ENCODE peak calls at places on chromosomes 6 and 20, in six cellular contexts. Y, F, S, I, J and W are unnamed samples.

GRCh38 chr6:42890311-42891198 is 11.1 kb downstream of the RPL7L1 start:
- DNase-seq in Y (peak), I (peak), S (peak), J (peak), F (peak), W (peak)

GRCh38 chr20:35629432-35630145 is 14.0 kb downstream of the SPAG4 start:
- DNase-seq in Y (no peak), S (no peak), I (no peak), F (no peak), J (no peak), W (no peak)

GRCh38 chr6:158020272-158020711 is 38.6 kb downstream of the SYNJ2 start:
- DNase-seq in F (no peak), I (no peak), S (no peak), J (no peak), Y (no peak), W (peak)

GRCh38 chr20:2533118-2533517 is 3.3 kb upstream of the TMC2 start:
- DNase-seq in S (no peak), F (no peak), J (no peak), I (no peak), Y (no peak), W (no peak)

GRCh38 chr6:157235600-157236039 is 87.7 kb downstream of the TMEM242 start:
- DNase-seq in S (peak), Y (peak), F (no peak), J (peak), I (no peak), W (no peak)

GRCh38 chr20:6395695-6396094 is 272.9 kb upstream of the FERMT1 start:
- DNase-seq in S (no peak), Y (no peak), I (no peak), J (no peak), F (no peak), W (peak)

GRCh38 chr20:62044671-62045070 is 21.0 kb downstream of the TAF4 start:
- DNase-seq in I (no peak), F (no peak), J (no peak), Y (no peak), S (no peak), W (no peak)

GRCh38 chr20:41395669-41396664 is 29.3 kb upstream of the EMILIN3 start:
- DNase-seq in S (no peak), J (peak), F (no peak), Y (peak), I (no peak), W (no peak)

GRCh38 chr6:47061631-47062300 is 19.6 kb upstream of the ADGRF1 start:
- DNase-seq in J (peak), I (no peak), F (no peak), S (no peak), Y (no peak), W (peak)

GRCh38 chr6:9139762-9140161 is 704.4 kb upstream of the SLC35B3 start:
- DNase-seq in I (no peak), J (peak), Y (no peak), F (no peak), S (no peak), W (peak)

GRCh38 chr6:113447088-113447831 is 409.9 kb upstream of the MARCKS start:
- DNase-seq in S (no peak), J (peak), F (no peak), Y (no peak), I (no peak), W (peak)

GRCh38 chr20:31698803-31699718 is 23.6 kb downstream of the BCL2L1 start:
- DNase-seq in Y (no peak), J (peak), F (peak), I (no peak), S (peak), W (peak)

GRCh38 chr6:129717287-129717686 is 7.3 kb upstream of the ARHGAP18 start:
- DNase-seq in I (no peak), F (no peak), Y (no peak), J (peak), S (no peak), W (peak)

GRCh38 chr6:11042750-11043551 is 1.2 kb downstream of the ELOVL2 start:
- DNase-seq in Y (peak), F (no peak), S (no peak), J (no peak), I (peak), W (no peak)

GRCh38 chr6:71187136-71187535 is 101.5 kb upstream of the OGFRL1 start:
- DNase-seq in Y (no peak), S (no peak), F (no peak), I (no peak), J (no peak), W (no peak)

GRCh38 chr6:107267006-107267405 is 151.7 kb upstream of the BEND3 start:
- DNase-seq in I (no peak), J (no peak), Y (no peak), S (no peak), F (no peak), W (no peak)

GRCh38 chr6:26388441-26388840 is 5.5 kb downstream of the BTN2A2 start:
- DNase-seq in S (no peak), F (no peak), J (peak), Y (no peak), I (no peak), W (no peak)

GRCh38 chr6:16095180-16095579 is 33.7 kb upstream of the MYLIP start:
- DNase-seq in J (peak), F (no peak), I (no peak), Y (no peak), S (no peak), W (no peak)

GRCh38 chr20:8438748-8439147 is 306.7 kb downstream of the PLCB1 start:
- DNase-seq in J (no peak), I (no peak), S (no peak), Y (no peak), F (no peak), W (no peak)

GRCh38 chr6:165049362-165049761 is 260.0 kb downstream of the C6orf118 start:
- DNase-seq in S (peak), F (peak), J (peak), I (peak), Y (peak), W (peak)

GRCh38 chr6:136720045-136720760 is 72.1 kb downstream of the MAP3K5 start:
- DNase-seq in S (no peak), I (no peak), J (no peak), Y (no peak), F (no peak), W (no peak)

GRCh38 chr6:44543664-44544063 is 156.2 kb downstream of the CDC5L start:
- DNase-seq in J (no peak), F (no peak), Y (no peak), S (no peak), I (no peak), W (no peak)

GRCh38 chr6:156167289-156168076 is 609.7 kb upstream of the ARID1B start:
- DNase-seq in J (no peak), I (no peak), Y (no peak), F (no peak), S (no peak), W (no peak)

GRCh38 chr6:99013661-99014458 is 66.1 kb upstream of the FBXL4 start:
- DNase-seq in I (no peak), S (no peak), Y (no peak), J (peak), F (no peak), W (no peak)

GRCh38 chr6:99016355-99016754 is 68.6 kb upstream of the FBXL4 start:
- DNase-seq in Y (no peak), J (peak), I (no peak), F (no peak), S (peak), W (no peak)

GRCh38 chr6:99011151-99011550 is 63.4 kb upstream of the FBXL4 start:
- DNase-seq in I (no peak), F (no peak), J (no peak), S (no peak), Y (no peak), W (no peak)

DNA sequence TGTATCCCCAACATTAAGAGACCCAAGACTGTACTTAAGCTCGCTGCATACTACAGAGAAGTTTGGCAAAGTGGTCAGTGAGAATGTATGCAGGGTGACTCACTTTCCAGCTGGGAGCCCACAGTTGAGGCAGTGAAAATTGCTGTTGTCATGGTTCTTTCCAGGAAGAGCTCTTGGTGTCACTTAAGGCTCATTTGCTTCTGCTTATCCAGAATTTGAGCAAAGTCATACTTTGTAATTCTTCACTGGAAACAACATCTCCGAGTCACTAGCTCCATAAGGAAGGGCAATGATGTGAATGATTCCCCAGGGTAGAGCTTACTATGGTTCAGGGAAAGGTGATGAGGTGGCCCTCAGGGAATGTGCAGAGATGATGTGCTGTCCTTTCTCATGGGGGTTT is 65.4 kb upstream of the FBXL4 start:
- DNase-seq in F (no peak), I (no peak), Y (no peak), J (peak), S (no peak), W (peak)
- TF ChIP-seq EZH2phosphoT487 in F (no peak), I (no peak), Y (no peak), J (no peak), S (no peak), W (no peak)

GRCh38 chr6:35403544-35404442 is 48.3 kb upstream of the FANCE start:
- DNase-seq in I (no peak), S (no peak), Y (no peak), F (no peak), J (no peak), W (no peak)

GRCh38 chr6:35400901-35401311 is 51.2 kb upstream of the FANCE start:
- DNase-seq in F (peak), S (no peak), I (peak), J (peak), Y (no peak), W (peak)

GRCh38 chr6:35401514-35401913 is 50.6 kb upstream of the FANCE start:
- DNase-seq in F (no peak), S (no peak), I (no peak), Y (no peak), J (no peak), W (peak)

GRCh38 chr6:35402856-35403191 is 49.3 kb upstream of the FANCE start:
- DNase-seq in S (no peak), F (no peak), J (no peak), I (no peak), Y (no peak), W (no peak)

GRCh38 chr6:35402136-35402855 is 49.8 kb upstream of the FANCE start:
- DNase-seq in S (peak), Y (peak), J (no peak), F (no peak), I (no peak), W (no peak)
- H3K9ac ChIP-seq in S (no peak), Y (no peak), J (no peak), F (peak), I (no peak), W (peak)

GRCh38 chr6:89357390-89357789 is 4.9 kb upstream of the UBE2J1 start:
- DNase-seq in F (no peak), Y (no peak), J (no peak), S (peak), I (no peak), W (no peak)
- H2AFZ ChIP-seq in F (no peak), Y (no peak), J (no peak), S (no peak), I (peak), W (no peak)

DNA sequence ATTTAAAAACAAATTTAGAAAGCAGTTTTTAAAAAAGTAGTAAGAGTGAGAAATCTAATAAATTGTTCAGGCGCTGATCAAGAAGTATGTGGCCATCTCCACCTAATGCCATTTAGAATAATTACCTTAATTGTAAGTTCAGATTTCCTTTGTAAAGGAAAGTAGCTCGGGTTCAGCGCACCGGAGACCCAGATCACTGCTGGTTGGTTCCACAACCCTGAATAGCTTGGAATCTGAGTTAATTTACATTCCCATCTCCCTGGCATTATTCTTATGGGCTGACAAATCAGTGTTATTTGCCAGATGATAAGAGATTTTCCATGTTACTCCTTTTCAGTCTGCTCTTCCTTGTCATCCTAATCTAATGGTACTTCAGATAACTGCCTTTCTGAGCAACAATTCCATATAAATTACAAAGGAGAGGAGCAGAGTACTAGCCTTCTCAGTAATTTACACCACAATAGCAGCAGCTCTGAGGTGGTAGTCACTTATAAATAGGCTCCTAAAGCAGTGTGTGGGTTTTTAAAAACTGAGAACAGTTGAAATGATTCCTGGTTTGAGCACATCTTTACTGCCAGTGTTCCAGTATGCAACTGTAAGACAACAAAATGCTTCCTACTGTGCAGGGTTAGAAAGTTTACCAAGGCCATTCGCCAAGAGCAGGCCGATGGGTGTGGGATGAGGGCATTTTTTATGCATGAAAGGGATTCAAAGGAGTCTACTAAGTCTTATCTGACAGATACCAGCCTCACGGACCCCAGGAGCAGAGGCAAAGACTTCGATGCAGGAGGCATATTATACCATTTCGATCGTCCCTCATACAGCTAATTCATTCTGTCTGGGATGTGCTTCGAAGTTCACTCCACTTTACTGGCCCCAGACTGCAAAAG is 89.7 kb downstream of the NDUFAF5 start:
- DNase-seq in I (no peak), S (no peak), F (no peak), J (no peak), Y (peak), W (no peak)
- TF ChIP-seq EZH2phosphoT487 in I (no peak), S (no peak), F (no peak), J (no peak), Y (no peak), W (no peak)

DNA sequence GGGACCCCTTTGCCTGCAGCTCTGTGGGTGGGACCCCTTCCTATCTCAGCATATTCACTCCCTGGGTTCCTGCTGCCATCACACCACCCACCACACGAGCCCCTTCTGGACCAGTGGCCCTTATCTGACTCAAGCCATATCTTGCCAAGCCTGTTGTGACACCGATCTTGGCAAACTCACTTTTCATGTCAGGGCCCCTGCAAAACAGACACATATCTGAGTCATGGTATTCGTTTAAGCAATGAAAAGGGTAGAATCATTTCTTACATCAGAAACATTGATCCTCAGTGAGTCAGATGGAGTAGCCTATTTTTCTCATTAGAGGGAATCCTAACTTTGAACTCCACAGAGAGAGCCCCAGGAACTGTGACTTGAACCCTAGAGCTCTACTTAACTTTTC is 10.6 kb downstream of the RAET1E start:
- DNase-seq in S (no peak), Y (no peak), F (no peak), I (no peak), J (peak), W (peak)
- H3K9ac ChIP-seq in S (no peak), Y (no peak), F (no peak), I (no peak), J (peak), W (no peak)

GRCh38 chr6:22015944-22016343 is 280.9 kb downstream of the PRL start:
- DNase-seq in I (no peak), F (no peak), Y (no peak), J (no peak), S (no peak), W (no peak)

GRCh38 chr6:22020299-22020998 is 276.4 kb downstream of the PRL start:
- DNase-seq in I (no peak), Y (no peak), J (no peak), S (no peak), F (no peak), W (no peak)

GRCh38 chr6:22019877-22020276 is 277.0 kb downstream of the PRL start:
- DNase-seq in Y (no peak), S (no peak), F (no peak), I (no peak), J (no peak), W (no peak)

DNA sequence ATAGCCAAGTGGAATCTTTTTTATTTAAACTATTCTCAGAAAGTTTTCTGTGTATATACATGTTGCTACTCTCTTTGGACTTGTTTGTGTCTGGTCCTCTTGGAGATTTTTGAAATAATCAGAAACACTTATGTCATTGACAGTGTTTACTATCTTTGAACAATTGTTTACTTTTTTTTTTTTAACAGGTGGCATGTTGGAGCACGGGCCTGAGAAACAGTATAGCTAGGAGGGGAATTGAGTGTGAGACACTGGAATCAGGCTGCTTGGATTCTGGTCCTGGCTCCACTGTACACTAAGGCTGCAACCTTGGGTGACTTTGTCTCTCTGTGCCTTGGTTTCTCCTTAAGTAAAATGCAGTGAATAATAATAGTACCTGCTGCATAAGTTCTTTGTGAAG is 279.6 kb downstream of the PRL start:
- DNase-seq in S (no peak), Y (no peak), J (no peak), F (no peak), I (no peak), W (no peak)
- H2AFZ ChIP-seq in S (no peak), Y (no peak), J (no peak), F (no peak), I (no peak), W (no peak)

DNA sequence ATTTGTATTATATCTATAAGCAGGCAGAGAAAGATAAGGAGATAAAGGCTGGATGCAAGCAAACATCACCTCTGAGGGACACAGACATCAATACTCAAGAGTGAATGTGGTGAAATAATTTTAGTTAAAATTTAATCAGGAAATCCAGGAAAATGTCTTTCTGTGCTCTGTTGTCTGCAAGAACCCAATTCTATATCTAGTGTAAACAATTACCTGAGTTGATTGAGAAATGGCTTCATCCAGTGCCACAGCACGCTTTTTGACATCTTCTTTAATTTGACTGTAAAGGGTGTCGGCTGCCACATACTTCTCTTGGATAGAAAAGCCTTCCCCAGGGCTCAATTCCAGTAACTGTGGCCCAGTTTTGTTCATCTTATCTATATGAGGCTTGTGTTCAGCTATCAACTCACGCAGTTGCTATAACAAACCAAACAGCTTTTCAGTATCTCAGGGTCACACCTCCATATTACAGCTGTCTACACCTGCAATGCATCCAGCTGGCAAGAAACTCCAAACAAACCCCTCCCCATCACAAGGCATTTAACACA is 131.6 kb downstream of the DST start:
- DNase-seq in S (no peak), I (no peak), Y (no peak), F (no peak), J (no peak), W (no peak)
- TF ChIP-seq EZH2phosphoT487 in S (no peak), I (no peak), Y (no peak), F (no peak), J (no peak), W (no peak)

GRCh38 chr6:127477648-127478047 is 18.5 kb upstream of the KIAA0408 start:
- DNase-seq in I (no peak), Y (no peak), J (no peak), F (no peak), S (no peak), W (no peak)

GRCh38 chr6:127475823-127476176 is 16.6 kb upstream of the KIAA0408 start:
- DNase-seq in I (no peak), S (no peak), F (no peak), Y (no peak), J (no peak), W (no peak)

GRCh38 chr6:127481081-127481480 is 21.9 kb upstream of the KIAA0408 start:
- DNase-seq in F (no peak), J (no peak), I (no peak), Y (no peak), S (no peak), W (peak)

GRCh38 chr6:127471379-127472255 is 12.4 kb upstream of the KIAA0408 start:
- DNase-seq in S (no peak), I (no peak), F (no peak), J (peak), Y (no peak), W (peak)

DNA sequence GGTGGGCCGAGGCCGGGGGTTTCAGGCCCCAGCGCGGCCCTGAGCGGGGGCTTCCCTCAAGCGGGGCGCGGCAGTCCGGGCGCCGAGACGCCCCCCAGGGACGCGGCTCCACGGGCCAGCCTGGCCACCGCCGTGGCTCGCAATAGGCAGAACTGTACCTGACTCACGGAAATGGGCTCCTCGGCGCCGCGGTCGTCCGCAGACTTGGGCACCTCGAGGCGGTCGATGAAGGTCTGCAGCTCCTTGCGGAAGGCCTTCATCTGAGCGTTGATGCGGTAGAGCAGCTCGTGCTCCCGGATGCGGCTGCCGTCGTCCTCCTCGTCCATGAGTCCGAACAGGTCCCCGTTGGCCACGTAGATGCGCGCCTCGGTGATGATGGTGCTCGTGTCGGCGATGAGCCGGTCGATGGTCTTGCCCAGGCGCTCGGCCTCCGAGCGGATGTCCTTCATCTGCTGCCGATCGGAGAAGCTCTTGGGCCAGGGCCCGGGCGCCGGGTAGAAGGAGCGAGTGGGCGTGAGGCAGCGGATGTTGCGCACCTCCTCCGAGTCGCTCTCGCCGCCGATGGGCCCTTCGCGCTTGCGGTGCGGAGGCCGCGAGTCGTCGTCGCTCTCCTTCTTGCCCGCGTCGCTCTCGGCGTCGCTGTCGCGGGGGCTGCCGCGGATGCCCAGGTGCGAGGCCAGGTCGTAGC is 16.1 kb upstream of the KIAA0408 start:
- DNase-seq in F (no peak), Y (no peak), J (no peak), I (no peak), S (no peak), W (no peak)
- H3K9ac ChIP-seq in F (no peak), Y (no peak), J (no peak), I (no peak), S (no peak), W (no peak)